ENCODE peak calls at places on chromosome 18, in five cellular contexts. Q is fibroblast of lung, R is GM23338, L is PC-3, O is HCT116. G is an unnamed sample.

GRCh38 chr18:45602926-45603325 is 12.3 kb upstream of the SLC14A2 start:
- DNase-seq in Q (no peak), L (peak), R (no peak), O (no peak), G (no peak)

GRCh38 chr18:10138719-10139118 is 224.9 kb downstream of the VAPA start:
- DNase-seq in L (no peak), Q (peak), O (no peak), R (no peak), G (no peak)

GRCh38 chr18:26768388-26768787 is 97.1 kb downstream of the AQP4 start:
- DNase-seq in Q (no peak), O (no peak), R (no peak), L (no peak), G (no peak)

GRCh38 chr18:72460210-72460680 is 83.9 kb downstream of the CBLN2 start:
- DNase-seq in L (peak), Q (peak), O (no peak), R (no peak), G (no peak)

GRCh38 chr18:49814147-49814499 is 790 bp upstream of the ACAA2 start:
- DNase-seq in O (no peak), L (peak), R (peak), Q (peak), G (peak)

GRCh38 chr18:9123520-9123919 is 13.1 kb upstream of the ANKRD12 start:
- DNase-seq in R (no peak), Q (no peak), O (no peak), L (no peak), G (no peak)

GRCh38 chr18:37435996-37436395 is 129.6 kb downstream of the CELF4 start:
- DNase-seq in L (no peak), Q (no peak), R (no peak), O (no peak), G (no peak)

GRCh38 chr18:8705941-8706544 is 687 bp downstream of the MTCL1 start:
- DNase-seq in L (peak), R (peak), O (no peak), Q (no peak), G (no peak)

GRCh38 chr18:470661-471501 is 29.6 kb downstream of the COLEC12 start:
- DNase-seq in O (no peak), L (peak), Q (peak), R (no peak), G (no peak)

GRCh38 chr18:8548186-8548585 is 61.1 kb upstream of the RAB12 start:
- DNase-seq in L (peak), Q (no peak), R (no peak), O (no peak), G (no peak)

GRCh38 chr18:27996792-27997191 is 180.1 kb downstream of the CDH2 start:
- DNase-seq in L (peak), O (no peak), R (no peak), Q (peak), G (no peak)

GRCh38 chr18:44594779-44595467 is 85.8 kb upstream of the SETBP1 start:
- DNase-seq in O (no peak), R (peak), Q (peak), L (peak), G (no peak)

GRCh38 chr18:57352271-57352701 is at the start of gene ST8SIA3:
- DNase-seq in R (peak), O (no peak), Q (no peak), L (no peak), G (no peak)

GRCh38 chr18:57353940-57354461 is 1.6 kb downstream of the ST8SIA3 start:
- DNase-seq in R (peak), L (no peak), Q (peak), O (no peak), G (no peak)

GRCh38 chr18:57347784-57348183 is 4.6 kb upstream of the ST8SIA3 start:
- DNase-seq in Q (no peak), R (no peak), L (no peak), O (no peak), G (no peak)

GRCh38 chr18:57352761-57353136 is 392 bp downstream of the ST8SIA3 start:
- DNase-seq in L (no peak), O (no peak), R (peak), Q (no peak), G (no peak)

DNA sequence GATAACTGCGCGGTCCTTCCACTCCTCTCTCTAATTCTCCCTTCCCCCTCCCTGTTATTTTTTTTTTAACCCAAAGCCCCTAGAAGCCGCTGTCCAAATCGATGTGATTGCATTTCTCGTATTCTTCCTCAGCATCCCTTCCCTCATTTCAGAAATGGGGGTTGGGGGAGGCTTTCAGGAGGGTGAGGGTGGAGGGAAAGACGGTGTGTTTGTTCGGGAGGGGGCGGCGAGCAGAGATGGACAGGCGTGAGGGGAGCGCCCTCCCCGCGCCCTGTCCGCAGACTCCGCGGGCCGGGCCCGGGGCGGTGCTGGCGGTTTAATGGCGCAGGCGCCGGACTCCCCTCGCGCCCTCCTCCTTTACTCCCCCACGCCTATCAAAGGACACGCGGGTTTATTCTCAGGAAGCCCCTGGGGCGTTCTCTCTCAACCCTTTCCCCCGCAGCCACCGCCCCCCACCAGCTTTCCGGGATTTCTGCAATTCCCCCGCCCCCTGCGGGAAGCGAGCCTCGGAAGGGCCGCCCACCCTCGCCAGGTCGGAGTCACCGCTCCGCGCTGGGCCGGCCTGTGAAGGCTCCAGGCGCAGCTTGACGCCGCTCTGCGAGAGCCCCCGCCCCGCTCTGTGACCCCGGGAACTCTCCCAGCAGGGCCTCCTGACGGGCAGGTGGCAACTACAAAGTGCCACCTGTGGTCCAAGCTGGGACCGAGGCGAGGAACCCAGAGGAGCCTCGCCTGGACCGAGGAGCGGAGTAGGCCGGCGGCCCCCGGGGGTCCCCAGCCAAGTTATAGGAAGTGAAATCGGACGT is 981 bp downstream of the ST8SIA3 start:
- DNase-seq in Q (no peak), L (no peak), R (peak), O (no peak), G (no peak)
- TF ChIP-seq EZH2 in Q (no peak), L (no peak), R (no peak), O (no peak), G (peak)

DNA sequence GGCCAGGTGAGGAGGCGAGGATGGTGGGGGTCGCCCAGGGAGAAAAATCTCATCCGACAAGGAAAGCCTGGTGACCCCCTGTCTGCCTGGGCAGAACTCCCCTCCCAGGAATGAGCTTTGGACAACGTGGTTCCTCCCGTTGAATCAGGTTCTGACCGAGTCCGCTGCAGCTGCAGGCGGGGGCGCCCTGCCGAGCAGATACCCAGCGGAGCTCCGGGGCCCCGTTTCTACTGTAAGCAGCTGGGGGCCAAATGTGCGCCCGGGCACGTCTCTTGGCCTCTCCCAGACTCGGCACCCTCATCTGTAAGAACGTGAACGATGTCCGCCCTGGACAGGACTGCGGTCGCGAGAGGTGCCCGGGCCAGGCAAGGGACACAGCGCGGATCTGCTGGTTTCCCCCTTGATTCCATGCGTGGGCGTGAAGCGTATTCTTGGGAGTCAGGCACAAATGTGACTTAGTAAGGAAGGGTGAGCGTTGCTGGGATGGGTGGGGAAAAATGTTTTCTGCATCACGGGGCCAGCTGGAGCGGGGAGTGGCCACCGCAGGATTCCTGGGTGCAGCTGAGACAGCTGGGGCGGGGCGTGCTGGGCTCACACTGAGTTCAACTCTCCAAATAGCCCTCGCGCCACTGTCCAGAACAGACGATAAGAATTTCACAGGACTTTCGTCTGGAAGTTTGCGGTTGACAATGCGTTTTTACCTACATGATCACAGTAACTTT is 20.2 kb upstream of the TUBB6 start:
- DNase-seq in R (peak), Q (peak), L (peak), O (peak), G (peak)
- H3K4me3 ChIP-seq in R (peak), Q (peak), L (peak), O (peak), G (peak)

GRCh38 chr18:60147326-60147725 is 225.2 kb downstream of the MC4R start:
- DNase-seq in L (no peak), Q (no peak), R (no peak), O (no peak), G (no peak)
- TF ChIP-seq EZH2 in L (no peak), Q (no peak), R (no peak), O (no peak), G (no peak)

GRCh38 chr18:55419132-55419938 is 168.7 kb downstream of the TCF4 start:
- DNase-seq in Q (peak), O (no peak), L (no peak), R (peak), G (no peak)
- H3K4me3 ChIP-seq in Q (peak), O (no peak), L (no peak), R (peak), G (no peak)

GRCh38 chr18:46756172-46756558 is 688 bp downstream of the ST8SIA5 start:
- DNase-seq in R (peak), L (no peak), O (no peak), Q (no peak), G (no peak)
- TF ChIP-seq EZH2 in R (peak), L (no peak), O (no peak), Q (peak), G (peak)

GRCh38 chr18:48792611-48793368 is 158.0 kb downstream of the SMAD7 start:
- DNase-seq in R (no peak), Q (no peak), L (no peak), O (no peak), G (no peak)
- H3K4me3 ChIP-seq in R (no peak), Q (no peak), L (no peak), O (no peak), G (no peak)

GRCh38 chr18:76977108-76977621 is 154.8 kb downstream of the ZNF236 start:
- DNase-seq in Q (no peak), R (no peak), L (no peak), O (no peak), G (no peak)
- TF ChIP-seq EZH2 in Q (no peak), R (no peak), L (no peak), O (no peak), G (no peak)

GRCh38 chr18:36296591-36297418 is 708 bp upstream of the FHOD3 start:
- DNase-seq in L (peak), O (peak), Q (peak), R (peak), G (peak)

GRCh38 chr18:36295880-36296301 is 1.6 kb upstream of the FHOD3 start:
- DNase-seq in Q (no peak), R (peak), L (no peak), O (no peak), G (no peak)

GRCh38 chr18:36299010-36299409 is 1.5 kb downstream of the FHOD3 start:
- DNase-seq in R (no peak), O (no peak), Q (no peak), L (no peak), G (no peak)

GRCh38 chr18:36298113-36298701 is 694 bp downstream of the FHOD3 start:
- DNase-seq in L (no peak), Q (no peak), O (no peak), R (peak), G (no peak)

DNA sequence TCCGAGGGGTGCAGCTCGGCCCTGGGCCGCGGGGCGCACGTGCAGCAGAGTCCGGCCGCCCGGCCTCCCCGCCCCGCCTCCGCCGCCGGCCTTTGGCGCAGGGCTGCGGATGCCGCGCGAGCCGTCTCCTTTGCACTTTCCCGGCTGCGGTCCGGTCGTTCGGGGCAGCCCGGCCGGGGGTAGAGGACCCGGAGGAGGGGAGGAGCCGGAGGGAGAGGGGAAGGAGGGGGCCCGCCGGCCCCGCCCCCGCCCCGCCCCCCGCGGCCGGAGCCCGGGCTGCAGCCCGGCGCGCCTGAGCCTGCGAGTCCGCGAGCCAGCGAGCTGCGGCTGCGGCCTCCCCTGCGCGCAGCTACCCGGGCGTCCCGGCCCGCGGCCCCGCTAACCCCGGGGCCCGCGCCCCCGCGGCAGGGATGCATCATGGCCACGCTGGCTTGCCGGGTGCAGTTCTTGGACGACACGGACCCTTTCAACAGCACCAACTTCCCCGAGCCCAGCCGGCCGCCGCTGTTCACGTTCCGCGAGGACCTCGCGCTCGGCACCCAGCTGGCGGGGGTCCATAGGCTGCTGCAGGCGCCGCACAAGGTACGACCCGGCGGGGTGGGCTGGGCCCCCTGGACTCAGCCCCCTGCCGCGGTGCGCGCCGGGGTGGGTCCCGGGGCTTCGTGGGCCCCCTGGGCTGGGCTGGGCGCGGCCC is at the start of gene FHOD3:
- DNase-seq in R (peak), L (peak), Q (peak), O (no peak), G (no peak)
- H3K4me3 ChIP-seq in R (peak), L (peak), Q (peak), O (peak), G (peak)

GRCh38 chr18:22167471-22168151 is 1.8 kb upstream of the GATA6 start:
- DNase-seq in Q (peak), R (peak), L (no peak), O (no peak), G (no peak)

GRCh38 chr18:22165603-22166069 is 3.8 kb upstream of the GATA6 start:
- DNase-seq in Q (no peak), R (no peak), O (no peak), L (no peak), G (no peak)

GRCh38 chr18:22165049-22165602 is 4.3 kb upstream of the GATA6 start:
- DNase-seq in Q (no peak), O (no peak), L (no peak), R (peak), G (no peak)

GRCh38 chr18:22167091-22167470 is 2.3 kb upstream of the GATA6 start:
- DNase-seq in Q (no peak), L (no peak), O (no peak), R (no peak), G (no peak)

DNA sequence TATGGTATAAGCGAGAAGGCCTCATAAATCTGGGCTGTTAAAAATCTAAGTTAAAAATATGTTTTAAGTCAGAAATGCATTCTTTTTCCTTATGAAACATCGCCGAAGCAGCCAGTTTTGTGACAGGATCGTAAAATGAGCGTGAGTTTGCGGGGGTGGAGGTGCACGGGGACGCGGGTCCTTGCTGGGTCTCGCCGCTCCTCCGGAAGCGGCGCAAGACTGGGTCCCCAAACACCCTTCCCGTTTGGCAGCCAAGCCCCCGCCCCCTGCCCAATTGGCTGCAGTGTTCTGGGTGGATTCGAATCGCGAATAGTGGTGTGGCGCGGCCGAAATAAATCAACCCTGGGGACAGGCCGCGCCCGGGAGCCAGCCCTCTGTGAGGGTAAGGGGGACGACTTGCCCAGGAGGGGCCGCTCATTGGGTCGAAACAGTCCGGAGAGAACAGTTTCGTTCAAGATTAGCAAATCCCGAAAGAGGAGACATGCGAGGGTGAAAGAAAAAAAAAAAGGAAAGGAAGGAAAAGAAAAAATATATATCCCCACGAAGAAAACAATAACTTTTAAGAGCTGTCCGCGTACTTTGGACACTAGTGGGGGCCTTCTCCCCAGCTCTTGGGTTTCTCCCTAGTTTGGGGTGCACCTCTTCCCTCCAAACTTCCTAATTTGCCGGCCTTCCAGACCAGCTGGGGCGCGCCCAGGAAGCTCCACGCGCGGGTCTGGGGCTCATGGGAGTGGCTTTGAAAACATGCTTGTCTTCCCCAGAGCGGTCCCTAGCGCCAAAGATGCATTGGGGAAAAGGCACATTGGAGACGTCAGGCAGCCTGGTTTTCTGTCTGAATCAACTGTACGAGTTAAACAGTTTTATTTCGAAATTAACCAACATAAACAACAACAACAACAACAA is 3.1 kb upstream of the GATA6 start:
- DNase-seq in Q (peak), L (no peak), O (no peak), R (no peak), G (no peak)
- TF ChIP-seq EZH2 in Q (no peak), L (no peak), O (no peak), R (peak), G (peak)

G was measured in keratinocyte.